ENCODE peak calls at places on chromosomes 3 and 15, in five cellular contexts. One of them, this sample, is unnamed.

GRCh38 chr3:163521261-163521660 is 1557.0 kb downstream of the SI start:
- DNase-seq in H4: no peak
- DNase-seq in cardiac fibroblast: no peak
- DNase-seq in A549: no peak
- DNase-seq in fibroblast of the aortic adventitia: no peak
- DNase-seq in this sample: no peak

GRCh38 chr3:17742092-17742836 is at the start of gene TBC1D5:
- DNase-seq in H4: peak; percentile 73
- DNase-seq in cardiac fibroblast: no peak
- DNase-seq in A549: peak; percentile 75
- DNase-seq in fibroblast of the aortic adventitia: no peak
- DNase-seq in this sample: peak; percentile 96

GRCh38 chr3:33438284-33438668 is 1.9 kb downstream of the UBP1 start:
- DNase-seq in H4: peak; percentile 5
- DNase-seq in cardiac fibroblast: peak; percentile 60
- DNase-seq in A549: no peak
- DNase-seq in fibroblast of the aortic adventitia: peak; percentile 75
- DNase-seq in this sample: peak; percentile 23

GRCh38 chr3:169272533-169272932 is 391.0 kb downstream of the MECOM start:
- DNase-seq in H4: no peak
- DNase-seq in cardiac fibroblast: no peak
- DNase-seq in A549: no peak
- DNase-seq in fibroblast of the aortic adventitia: no peak
- DNase-seq in this sample: no peak

GRCh38 chr3:49754536-49754935 is 30.8 kb upstream of the GMPPB start:
- DNase-seq in H4: no peak
- DNase-seq in cardiac fibroblast: no peak
- DNase-seq in A549: no peak
- DNase-seq in fibroblast of the aortic adventitia: no peak
- DNase-seq in this sample: no peak

GRCh38 chr3:129992781-129993180 is 18.3 kb downstream of the TRH start:
- DNase-seq in H4: no peak
- DNase-seq in cardiac fibroblast: peak; percentile 10
- DNase-seq in A549: peak; percentile 49
- DNase-seq in fibroblast of the aortic adventitia: no peak
- DNase-seq in this sample: peak; percentile 14

GRCh38 chr3:33438871-33439270 is 1.3 kb downstream of the UBP1 start:
- DNase-seq in H4: no peak
- DNase-seq in cardiac fibroblast: peak; percentile 34
- DNase-seq in A549: no peak
- DNase-seq in fibroblast of the aortic adventitia: peak; percentile 42
- DNase-seq in this sample: no peak

GRCh38 chr3:187403768-187404270 is 35.6 kb downstream of the RTP4 start:
- DNase-seq in H4: peak; percentile 92
- DNase-seq in cardiac fibroblast: peak; percentile 98
- DNase-seq in A549: peak; percentile 26
- DNase-seq in fibroblast of the aortic adventitia: peak; percentile 95
- DNase-seq in this sample: peak; percentile 80

GRCh38 chr3:160885791-160886286 is 129.8 kb downstream of the PPM1L start:
- DNase-seq in H4: peak; percentile 91
- DNase-seq in cardiac fibroblast: peak; percentile 76
- DNase-seq in A549: no peak
- DNase-seq in fibroblast of the aortic adventitia: peak; percentile 25
- DNase-seq in this sample: no peak

GRCh38 chr15:92929002-92929401 is 28.9 kb downstream of the CHD2 start:
- DNase-seq in H4: no peak
- DNase-seq in cardiac fibroblast: no peak
- DNase-seq in A549: no peak
- DNase-seq in fibroblast of the aortic adventitia: no peak
- DNase-seq in this sample: no peak

GRCh38 chr3:53038679-53039375 is 7.0 kb downstream of the SFMBT1 start:
- DNase-seq in H4: no peak
- DNase-seq in cardiac fibroblast: no peak
- DNase-seq in A549: no peak
- DNase-seq in fibroblast of the aortic adventitia: no peak
- DNase-seq in this sample: no peak

GRCh38 chr3:112136959-112137693 is 4.1 kb upstream of the GCSAM start:
- DNase-seq in H4: peak; percentile 28
- DNase-seq in cardiac fibroblast: peak; percentile 63
- DNase-seq in A549: no peak
- DNase-seq in fibroblast of the aortic adventitia: peak; percentile 19
- DNase-seq in this sample: peak; percentile 63

GRCh38 chr15:58498821-58499580 is 67.2 kb downstream of the LIPC start:
- DNase-seq in H4: peak; percentile 86
- DNase-seq in cardiac fibroblast: peak; percentile 93
- DNase-seq in A549: no peak
- DNase-seq in fibroblast of the aortic adventitia: peak; percentile 66
- DNase-seq in this sample: no peak

GRCh38 chr3:37182816-37183215 is 8.4 kb upstream of the LRRFIP2 start:
- DNase-seq in H4: no peak
- DNase-seq in cardiac fibroblast: no peak
- DNase-seq in A549: no peak
- DNase-seq in fibroblast of the aortic adventitia: no peak
- DNase-seq in this sample: no peak

GRCh38 chr3:25992606-25993005 is 202.7 kb downstream of the OXSM start:
- DNase-seq in H4: no peak
- DNase-seq in cardiac fibroblast: no peak
- DNase-seq in A549: no peak
- DNase-seq in fibroblast of the aortic adventitia: no peak
- DNase-seq in this sample: no peak

GRCh38 chr3:20346369-20346768 is 160.4 kb upstream of the SGO1 start:
- DNase-seq in H4: no peak
- DNase-seq in cardiac fibroblast: no peak
- DNase-seq in A549: no peak
- DNase-seq in fibroblast of the aortic adventitia: no peak
- DNase-seq in this sample: no peak

GRCh38 chr15:91908401-91908800 is 54.9 kb downstream of the SLCO3A1 start:
- DNase-seq in H4: peak; percentile 19
- DNase-seq in cardiac fibroblast: peak; percentile 63
- DNase-seq in A549: no peak
- DNase-seq in fibroblast of the aortic adventitia: peak; percentile 53
- DNase-seq in this sample: no peak

GRCh38 chr3:59559721-59560514 is 510.1 kb upstream of the CFAP20DC start:
- DNase-seq in H4: peak; percentile 83
- DNase-seq in cardiac fibroblast: peak; percentile 96
- DNase-seq in A549: peak; percentile 45
- DNase-seq in fibroblast of the aortic adventitia: peak; percentile 96
- DNase-seq in this sample: peak; percentile 84

GRCh38 chr15:70054884-70055387 is 42.8 kb downstream of the TLE3 start:
- DNase-seq in H4: no peak
- DNase-seq in cardiac fibroblast: no peak
- DNase-seq in A549: no peak
- DNase-seq in fibroblast of the aortic adventitia: no peak
- DNase-seq in this sample: no peak

GRCh38 chr3:148884261-148884660 is 19.2 kb downstream of the CPA3 start:
- DNase-seq in H4: no peak
- DNase-seq in cardiac fibroblast: peak; percentile 72
- DNase-seq in A549: no peak
- DNase-seq in fibroblast of the aortic adventitia: no peak
- DNase-seq in this sample: no peak

GRCh38 chr3:43004282-43004681 is 25.2 kb downstream of the GASK1A start:
- DNase-seq in H4: no peak
- DNase-seq in cardiac fibroblast: peak; percentile 42
- DNase-seq in A549: no peak
- DNase-seq in fibroblast of the aortic adventitia: peak; percentile 72
- DNase-seq in this sample: peak; percentile 13

GRCh38 chr3:119292666-119293065 is 1.5 kb upstream of the ARHGAP31 start:
- DNase-seq in H4: no peak
- DNase-seq in cardiac fibroblast: no peak
- DNase-seq in A549: no peak
- DNase-seq in fibroblast of the aortic adventitia: no peak
- DNase-seq in this sample: no peak

GRCh38 chr15:75091814-75092213 is 68.4 kb downstream of the PPCDC start:
- DNase-seq in H4: no peak
- DNase-seq in cardiac fibroblast: peak; percentile 43
- DNase-seq in A549: no peak
- DNase-seq in fibroblast of the aortic adventitia: no peak
- DNase-seq in this sample: no peak

GRCh38 chr3:157581331-157581730 is 78.1 kb upstream of the VEPH1 start:
- DNase-seq in H4: no peak
- DNase-seq in cardiac fibroblast: peak; percentile 59
- DNase-seq in A549: no peak
- DNase-seq in fibroblast of the aortic adventitia: no peak
- DNase-seq in this sample: no peak

GRCh38 chr3:11356269-11356668 is 84.1 kb downstream of the ATG7 start:
- DNase-seq in H4: no peak
- DNase-seq in cardiac fibroblast: no peak
- DNase-seq in A549: no peak
- DNase-seq in fibroblast of the aortic adventitia: peak; percentile 48
- DNase-seq in this sample: no peak

GRCh38 chr3:9732080-9732752 is 681 bp downstream of the BRPF1 start:
- DNase-seq in H4: no peak
- DNase-seq in cardiac fibroblast: peak; percentile 9
- DNase-seq in A549: peak; percentile 41
- DNase-seq in fibroblast of the aortic adventitia: no peak
- DNase-seq in this sample: no peak

GRCh38 chr3:72397586-72397985 is 450.7 kb downstream of the SHQ1 start:
- DNase-seq in H4: no peak
- DNase-seq in cardiac fibroblast: no peak
- DNase-seq in A549: no peak
- DNase-seq in fibroblast of the aortic adventitia: no peak
- DNase-seq in this sample: no peak

GRCh38 chr15:70201376-70201775 is 103.7 kb upstream of the TLE3 start:
- DNase-seq in H4: no peak
- DNase-seq in cardiac fibroblast: no peak
- DNase-seq in A549: no peak
- DNase-seq in fibroblast of the aortic adventitia: no peak
- DNase-seq in this sample: no peak

GRCh38 chr3:107222927-107223326 is 154.3 kb upstream of the CCDC54 start:
- DNase-seq in H4: peak; percentile 49
- DNase-seq in cardiac fibroblast: peak; percentile 92
- DNase-seq in A549: no peak
- DNase-seq in fibroblast of the aortic adventitia: peak; percentile 55
- DNase-seq in this sample: no peak

GRCh38 chr3:38587548-38588131 is 61.8 kb downstream of the SCN5A start:
- DNase-seq in H4: no peak
- DNase-seq in cardiac fibroblast: no peak
- DNase-seq in A549: no peak
- DNase-seq in fibroblast of the aortic adventitia: no peak
- DNase-seq in this sample: no peak

GRCh38 chr15:59501531-59502113 is 63.6 kb downstream of the FAM81A start:
- DNase-seq in H4: peak; percentile 46
- DNase-seq in cardiac fibroblast: peak; percentile 82
- DNase-seq in A549: peak; percentile 90
- DNase-seq in fibroblast of the aortic adventitia: peak; percentile 56
- DNase-seq in this sample: peak; percentile 36

GRCh38 chr3:13518516-13519351 is 30.2 kb upstream of the FBLN2 start:
- DNase-seq in H4: no peak
- DNase-seq in cardiac fibroblast: no peak
- DNase-seq in A549: no peak
- DNase-seq in fibroblast of the aortic adventitia: peak; percentile 77
- DNase-seq in this sample: no peak

This sample was measured in SW480.